ENCODE peak calls at places on chromosomes 7 and 10, in four cellular contexts. G is MM.1S, I is A673, D is iPS DF 6.9. L is an unnamed sample.

GRCh38 chr7:136133491-136133990 is 156.4 kb upstream of the MTPN start:
- DNase-seq in I (peak; percentile 96), G (no peak), D (no peak), L (no peak)

GRCh38 chr10:88346151-88346977 is 236.8 kb downstream of the RNLS start:
- DNase-seq in D (no peak), G (no peak), I (no peak), L (no peak)

GRCh38 chr10:1874533-1874932 is 137.2 kb upstream of the ADARB2 start:
- DNase-seq in I (no peak), G (no peak), D (no peak), L (no peak)

GRCh38 chr7:1463685-1464223 is 4.5 kb upstream of the MICALL2 start:
- DNase-seq in D (no peak), G (no peak), I (no peak), L (no peak)

GRCh38 chr10:58894929-58895328 is 281.5 kb upstream of the PHYHIPL start:
- DNase-seq in D (no peak), I (no peak), G (no peak), L (no peak)

GRCh38 chr10:18312385-18313145 is 172.3 kb downstream of the CACNB2 start:
- DNase-seq in G (peak; percentile 48), I (peak; percentile 65), D (peak; percentile 9), L (no peak)

GRCh38 chr7:79245623-79246249 is 207.7 kb downstream of the MAGI2 start:
- DNase-seq in G (no peak), I (peak; percentile 63), D (peak; percentile 9), L (no peak)

GRCh38 chr10:47450442-47450841 is 33.5 kb downstream of the ANXA8 start:
- DNase-seq in G (no peak), I (no peak), D (no peak), L (no peak)

GRCh38 chr7:79096361-79096805 is 357.1 kb downstream of the MAGI2 start:
- DNase-seq in D (no peak), I (peak; percentile 4), G (no peak), L (no peak)

GRCh38 chr7:134565643-134566136 is 16.8 kb downstream of the AKR1B15 start:
- DNase-seq in D (no peak), I (no peak), G (no peak), L (no peak)

GRCh38 chr10:50788951-50789904 is 49.5 kb downstream of the ASAH2B start:
- DNase-seq in D (no peak), I (peak; percentile 80), G (no peak), L (peak; percentile 5)

GRCh38 chr10:99964791-99965190 is 45.0 kb downstream of the DNMBP start:
- DNase-seq in I (peak; percentile 50), G (no peak), D (no peak), L (no peak)

GRCh38 chr7:132295198-132295597 is 281.1 kb downstream of the PLXNA4 start:
- DNase-seq in I (no peak), D (no peak), G (no peak), L (no peak)
- H3K4me1 ChIP-seq in I (no peaks in the 10 kb centered on the region), D (no peaks in the 10 kb centered on the region), G (no peaks in the 10 kb centered on the region), L (no peaks in the 10 kb centered on the region)

DNA sequence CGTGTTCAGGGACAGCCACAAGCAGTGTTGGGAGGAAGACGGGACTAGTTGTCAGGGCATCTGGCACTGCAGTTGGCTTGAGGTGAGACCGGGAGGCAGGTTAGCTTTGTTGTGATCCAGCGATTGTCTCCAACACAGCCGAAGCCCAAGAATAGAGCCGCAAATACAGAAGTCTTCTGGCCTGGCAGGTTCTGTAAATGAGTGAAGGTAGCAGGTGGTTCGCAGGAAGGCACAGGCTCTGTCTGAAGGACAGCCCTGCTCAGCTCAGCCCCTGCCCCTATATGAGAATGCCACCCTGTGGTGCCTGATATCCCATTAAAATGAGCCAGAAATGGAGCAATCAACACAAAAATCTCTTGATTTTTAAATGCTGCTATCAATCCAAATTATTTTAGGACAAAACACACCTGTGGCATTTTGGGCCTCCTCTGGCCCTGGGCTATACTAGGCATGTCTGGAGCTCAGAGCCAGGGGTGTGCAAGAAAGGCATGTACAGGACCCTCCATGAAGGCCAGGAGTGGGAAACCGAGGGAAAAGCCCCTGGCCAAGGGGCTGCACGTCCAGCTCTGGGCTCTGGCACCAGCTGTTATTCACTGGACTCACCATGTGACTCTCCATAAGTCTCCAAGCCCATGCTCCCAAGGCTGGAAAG is 11.2 kb upstream of the C10orf71 start:
- DNase-seq in I (no peak), D (no peak), G (no peak), L (no peak)
- H3K27ac ChIP-seq in I (no peak overlapping the region), D (no peak overlapping the region), G (no peak overlapping the region), L (no peak overlapping the region)

GRCh38 chr10:71765176-71765906 is 8.0 kb downstream of the VSIR start:
- DNase-seq in I (no peak), G (no peak), D (no peak), L (no peak)
- H3K4me1 ChIP-seq in I (no peaks in the 10 kb centered on the region), G (peaks cover 10% of the 10 kb centered on the region), D (peaks cover 1% of the 10 kb centered on the region), L (peaks cover 68% of the 10 kb centered on the region)

DNA sequence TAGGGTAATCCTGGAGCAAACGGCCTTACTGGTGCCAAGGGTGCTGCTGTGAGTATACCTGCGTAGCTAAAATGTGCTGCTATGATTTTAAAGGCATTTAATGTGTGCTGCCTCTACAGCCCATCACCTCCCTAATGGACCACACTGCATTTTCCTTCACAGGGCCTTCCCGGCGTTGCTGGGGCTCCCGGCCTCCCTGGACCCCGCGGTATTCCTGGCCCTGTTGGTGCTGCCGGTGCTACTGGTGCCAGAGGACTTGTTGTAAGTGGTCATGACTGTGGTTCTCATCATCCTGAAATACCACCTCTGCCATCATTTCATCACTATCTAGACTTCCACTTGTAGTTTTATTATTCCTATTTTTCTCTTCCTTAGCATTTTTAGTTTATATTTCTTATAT is 14.9 kb downstream of the COL1A2 start:
- DNase-seq in I (no peak), G (no peak), D (no peak), L (no peak)
- H3K27ac ChIP-seq in I (no peak overlapping the region), G (no peak overlapping the region), D (no peak overlapping the region), L (no peak overlapping the region)

GRCh38 chr10:16987976-16988610 is 141.5 kb downstream of the CUBN start:
- DNase-seq in D (no peak), G (no peak), I (no peak), L (no peak)
- H3K4me1 ChIP-seq in D (peaks cover 2% of the 10 kb centered on the region), G (no peaks in the 10 kb centered on the region), I (peaks cover 44% of the 10 kb centered on the region), L (peaks cover 29% of the 10 kb centered on the region)

DNA sequence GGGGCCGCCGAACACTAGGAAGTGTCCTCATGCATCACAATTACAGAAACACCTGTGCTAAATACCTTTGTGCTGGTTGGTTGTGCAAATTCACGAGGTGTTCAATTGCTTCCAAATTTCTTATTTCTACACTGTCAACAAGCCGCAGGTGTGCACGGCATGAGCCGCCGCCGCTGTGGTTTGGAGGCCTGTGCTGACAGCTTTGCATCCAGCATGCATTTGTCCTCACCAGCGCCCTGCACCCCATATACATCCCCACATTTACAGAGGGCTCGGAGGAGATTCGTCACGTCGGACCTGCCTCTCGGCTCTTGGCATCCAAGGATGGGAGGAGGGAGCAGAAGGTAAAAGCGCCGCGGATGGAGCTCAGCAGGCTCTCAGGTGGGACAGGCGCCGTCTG is 305.3 kb upstream of the MKI67 start:
- DNase-seq in I (no peak), G (no peak), D (no peak), L (no peak)
- H3K27ac ChIP-seq in I (no peak overlapping the region), G (no peak overlapping the region), D (no peak overlapping the region), L (no peak overlapping the region)

GRCh38 chr10:101029520-101030309 is 1.2 kb downstream of the PDZD7 start:
- DNase-seq in I (no peak), D (no peak), G (no peak), L (no peak)
- H3K4me1 ChIP-seq in I (peaks cover 11% of the 10 kb centered on the region), D (peaks cover 11% of the 10 kb centered on the region), G (peaks cover 7% of the 10 kb centered on the region), L (peaks cover 20% of the 10 kb centered on the region)

DNA sequence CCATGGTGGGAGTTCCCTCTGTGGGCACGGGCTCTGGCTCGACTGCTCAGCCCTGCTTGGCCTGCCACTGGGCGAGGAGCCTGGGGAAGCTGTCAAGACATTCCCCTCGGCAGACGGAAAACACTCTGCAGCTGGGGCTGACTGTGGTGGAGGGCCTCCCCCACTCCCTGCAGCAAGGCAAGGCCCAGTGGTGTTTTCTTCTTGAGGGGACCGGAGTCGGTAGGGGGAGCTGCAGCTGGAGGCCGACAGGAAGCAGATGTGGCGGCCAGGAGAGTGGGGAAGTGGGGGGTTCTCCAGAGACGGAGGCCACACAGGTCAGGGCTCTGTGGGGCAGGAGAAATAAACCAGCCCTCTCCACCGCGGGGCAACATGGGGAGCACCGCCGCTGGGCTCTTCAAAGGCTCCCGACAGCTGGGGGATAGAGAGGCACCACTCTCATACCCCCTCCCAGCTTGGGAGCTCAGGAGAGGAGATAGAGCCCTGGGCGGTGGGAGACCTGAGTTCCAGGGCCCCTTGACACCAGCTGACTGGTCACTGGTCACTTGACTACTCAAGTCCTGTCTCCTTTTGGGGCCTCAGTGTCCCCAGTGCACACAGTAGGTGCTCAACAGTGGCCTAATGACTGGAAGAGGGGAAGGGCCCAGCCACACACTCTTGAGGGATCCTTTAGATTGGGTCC is 43.4 kb downstream of the PPIF start:
- DNase-seq in G (no peak), I (no peak), D (no peak), L (no peak)
- H3K27ac ChIP-seq in G (no peak overlapping the region), I (no peak overlapping the region), D (no peak overlapping the region), L (no peak overlapping the region)